ENCODE peak calls at places on chromosomes 5 and 9, in ten cellular contexts. H is PC-9; I is HCT116; A is cardiac muscle cell; N is CD8-positive, alpha-beta memory T cell; Y is spleen; J is aorta; P is pancreas; Z is body of pancreas; D is ovary. O is an unnamed sample.

GRCh38 chr9:4837768-4838546 is 45.2 kb downstream of the RCL1 start:
- DNase-seq in H (peak; percentile 49), A (peak; percentile 94), D (no peak), I (no peak), N (no peak), Z (no peak), P (no peak), Y (no peak), J (peak; percentile 76), O (no peak)

GRCh38 chr9:123922911-123923310 is 7.0 kb downstream of the DENND1A start:
- DNase-seq in J (no peak), P (no peak), Z (no peak), D (no peak), Y (no peak), I (no peak), N (no peak), H (no peak), A (no peak), O (no peak)

GRCh38 chr5:168315991-168316578 is 24.6 kb downstream of the WWC1 start:
- DNase-seq in Y (peak; percentile 64), A (no peak), P (peak; percentile 72), N (no peak), D (no peak), J (no peak), H (peak; percentile 96), I (no peak), Z (peak; percentile 91), O (no peak)

GRCh38 chr9:10268500-10269485 is 344.0 kb downstream of the PTPRD start:
- DNase-seq in Z (peak; percentile 35), A (peak; percentile 50), P (no peak), H (no peak), N (no peak), J (no peak), D (no peak), I (no peak), Y (no peak), O (no peak)

GRCh38 chr5:37121027-37121426 is 128.1 kb downstream of the CPLANE1 start:
- DNase-seq in Y (no peak), P (no peak), A (no peak), D (no peak), H (no peak), N (no peak), I (no peak), Z (no peak), J (no peak), O (no peak)

GRCh38 chr5:157820593-157821252 is 38.2 kb downstream of the CLINT1 start:
- DNase-seq in Y (no peak), N (no peak), A (peak; percentile 70), P (no peak), H (no peak), J (no peak), Z (peak; percentile 37), D (no peak), I (peak; percentile 26), O (peak; percentile 15)

GRCh38 chr9:127873886-127874285 is 3.6 kb downstream of the AK1 start:
- DNase-seq in P (peak; percentile 89), I (no peak), J (peak; percentile 96), Z (peak; percentile 78), N (no peak), D (peak; percentile 60), Y (no peak), H (no peak), A (peak; percentile 45), O (no peak)

GRCh38 chr9:130186839-130187522 is 14.8 kb downstream of the NCS1 start:
- DNase-seq in Y (no peak), A (peak; percentile 48), D (peak; percentile 67), H (peak; percentile 75), I (peak; percentile 71), J (peak; percentile 89), Z (peak; percentile 69), N (no peak), P (peak; percentile 68), O (no peak)

GRCh38 chr5:54171645-54172384 is 138.6 kb downstream of the ARL15 start:
- DNase-seq in D (no peak), Z (peak; percentile 67), H (no peak), J (no peak), I (no peak), N (no peak), A (peak; percentile 54), Y (no peak), P (peak; percentile 47), O (no peak)

GRCh38 chr9:133945314-133945975 is 46.7 kb downstream of the VAV2 start:
- DNase-seq in N (no peak), Z (no peak), P (peak; percentile 28), J (peak; percentile 67), I (no peak), D (no peak), A (no peak), H (no peak), Y (peak; percentile 89), O (no peak)

GRCh38 chr9:131706608-131706970 is 33.3 kb downstream of the RAPGEF1 start:
- DNase-seq in Z (peak; percentile 71), N (no peak), H (no peak), J (no peak), A (no peak), I (no peak), P (no peak), Y (no peak), D (no peak), O (no peak)
- H3K4me1 ChIP-seq in Z (peaks cover 60% of the 10 kb centered on the region), N (peaks cover 75% of the 10 kb centered on the region), H (peaks cover 13% of the 10 kb centered on the region), J (peaks cover 4% of the 10 kb centered on the region), A (peaks cover 27% of the 10 kb centered on the region), I (peaks cover 56% of the 10 kb centered on the region), P (peaks cover 56% of the 10 kb centered on the region), Y (peaks cover 96% of the 10 kb centered on the region), D (no peaks in the 10 kb centered on the region), O (peaks cover 37% of the 10 kb centered on the region)

GRCh38 chr5:150142189-150142788 is 13.4 kb downstream of the PDGFRB start:
- DNase-seq in D (no peak), Y (no peak), A (no peak), H (no peak), I (no peak), P (no peak), N (no peak), Z (no peak), J (no peak), O (no peak)

GRCh38 chr5:150143725-150144058 is 12.0 kb downstream of the PDGFRB start:
- DNase-seq in H (no peak), A (peak; percentile 64), Z (no peak), N (no peak), J (no peak), D (no peak), P (no peak), Y (no peak), I (no peak), O (no peak)

GRCh38 chr5:150140830-150141229 is 14.8 kb downstream of the PDGFRB start:
- DNase-seq in H (no peak), D (no peak), I (no peak), P (no peak), Z (no peak), A (peak; percentile 79), J (no peak), Y (no peak), N (no peak), O (no peak)

GRCh38 chr5:150142800-150143724 is 12.6 kb downstream of the PDGFRB start:
- DNase-seq in A (peak; percentile 95), Y (no peak), H (peak; percentile 65), I (peak; percentile 33), D (peak; percentile 90), J (peak; percentile 94), Z (peak; percentile 57), P (no peak), N (no peak), O (no peak)

GRCh38 chr5:150141544-150142188 is 14.0 kb downstream of the PDGFRB start:
- DNase-seq in P (no peak), D (no peak), J (no peak), I (no peak), N (no peak), A (peak; percentile 74), Z (peak; percentile 35), Y (no peak), H (no peak), O (no peak)
- H3K4me1 ChIP-seq in P (no peaks in the 10 kb centered on the region), D (peaks cover 68% of the 10 kb centered on the region), J (peaks cover 2% of the 10 kb centered on the region), I (peaks cover 21% of the 10 kb centered on the region), N (no peaks in the 10 kb centered on the region), A (peaks cover 61% of the 10 kb centered on the region), Z (peaks cover 25% of the 10 kb centered on the region), Y (peaks cover 53% of the 10 kb centered on the region), H (peaks cover 17% of the 10 kb centered on the region), O (no peaks in the 10 kb centered on the region)

GRCh38 chr9:18296702-18297531 is 177.0 kb upstream of the ADAMTSL1 start:
- DNase-seq in A (peak; percentile 33), Y (no peak), Z (no peak), J (no peak), D (no peak), P (no peak), I (no peak), H (no peak), N (no peak), O (no peak)
- H3K4me1 ChIP-seq in A (peaks cover 2% of the 10 kb centered on the region), Y (no peaks in the 10 kb centered on the region), Z (no peaks in the 10 kb centered on the region), J (peaks cover 2% of the 10 kb centered on the region), D (no peaks in the 10 kb centered on the region), P (no peaks in the 10 kb centered on the region), I (no peaks in the 10 kb centered on the region), H (no peaks in the 10 kb centered on the region), N (no peaks in the 10 kb centered on the region), O (no peaks in the 10 kb centered on the region)

DNA sequence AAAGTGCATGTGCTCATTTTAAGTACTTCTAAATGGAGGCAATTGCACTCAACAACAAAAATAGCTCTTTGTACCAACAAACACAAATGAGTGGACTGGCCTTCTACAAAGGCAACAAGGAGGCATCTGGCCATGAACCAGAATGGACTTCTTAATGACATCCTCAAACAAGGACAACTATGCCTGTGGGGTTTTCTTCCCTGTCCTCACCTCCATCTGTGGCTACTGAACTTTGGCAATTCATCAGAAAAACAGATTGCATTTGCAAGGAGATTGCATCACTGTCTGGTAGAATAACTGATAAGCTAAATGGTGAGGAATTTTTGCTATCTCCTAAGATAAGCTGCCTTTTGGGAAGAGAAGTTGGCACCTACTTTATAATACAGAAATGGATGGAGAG is 447.3 kb upstream of the CCNG1 start:
- DNase-seq in N (no peak), Y (no peak), D (no peak), Z (peak; percentile 8), A (no peak), J (no peak), I (no peak), P (no peak), H (no peak), O (no peak)
- H3K4me1 ChIP-seq in N (no peaks in the 10 kb centered on the region), Y (no peaks in the 10 kb centered on the region), D (no peaks in the 10 kb centered on the region), Z (no peaks in the 10 kb centered on the region), A (no peaks in the 10 kb centered on the region), J (no peaks in the 10 kb centered on the region), I (no peaks in the 10 kb centered on the region), P (no peaks in the 10 kb centered on the region), H (no peaks in the 10 kb centered on the region), O (no peaks in the 10 kb centered on the region)

O was measured in CD8-positive, alpha-beta T cell.